ENCODE peak calls at places on chromosomes 3 and 15, in seven cellular contexts. N is right lobe of liver, F is colonic mucosa, M is mesendoderm, P is thoracic aorta, Y is A673, C is heart right ventricle. O is an unnamed sample. For H3K4me1 and H3K36me3, the result is how much of the 10 kb centered on the place peaks cover.

GRCh38 chr3:45670995-45671394 is 18.2 kb upstream of the SACM1L start:
- DNase-seq in N (no peak), F (no peak), M (no peak), P (no peak), Y (no peak), C (no peak), O (no peak)

GRCh38 chr15:92043283-92043682 is 189.8 kb downstream of the SLCO3A1 start:
- DNase-seq in N (no peak), F (no peak), M (no peak), P (no peak), Y (no peak), C (no peak), O (no peak)

GRCh38 chr3:49132073-49132436 is 795 bp downstream of the LAMB2 start:
- DNase-seq in N (no peak), F (no peak), M (no peak), P (no peak), Y (no peak), C (no peak), O (no peak)

GRCh38 chr3:188516515-188516914 is 362.6 kb downstream of the LPP start:
- DNase-seq in N (no peak), F (no peak), M (no peak), P (no peak), Y (no peak), C (no peak), O (no peak)

GRCh38 chr15:71202712-71203111 is 87.4 kb downstream of the THSD4 start:
- DNase-seq in N (peak), F (no peak), M (peak), P (no peak), Y (no peak), C (no peak), O (no peak)

GRCh38 chr3:32886296-32886695 is 65.1 kb upstream of the CCR4 start:
- DNase-seq in N (no peak), F (no peak), M (no peak), P (no peak), Y (no peak), C (no peak), O (no peak)

GRCh38 chr3:47161983-47162694 is 1.8 kb downstream of the SETD2 start:
- DNase-seq in N (no peak), F (no peak), M (no peak), P (no peak), Y (no peak), C (no peak), O (peak)

GRCh38 chr3:192840143-192840836 is 77.4 kb downstream of the MB21D2 start:
- DNase-seq in N (no peak), F (no peak), M (no peak), P (no peak), Y (no peak), C (no peak), O (no peak)

GRCh38 chr15:61157933-61158332 is 71.2 kb downstream of the RORA start:
- DNase-seq in N (no peak), F (peak), M (no peak), P (no peak), Y (no peak), C (peak), O (no peak)

GRCh38 chr3:190443257-190443656 is 6.4 kb downstream of the TMEM207 start:
- DNase-seq in N (no peak), F (no peak), M (peak), P (no peak), Y (peak), C (no peak), O (no peak)

GRCh38 chr3:171021377-171021776 is 5.1 kb downstream of the SLC2A2 start:
- DNase-seq in N (no peak), F (no peak), M (no peak), P (no peak), Y (no peak), C (no peak), O (no peak)

GRCh38 chr3:126013742-126014141 is 44.8 kb downstream of the ROPN1B start:
- DNase-seq in N (no peak), F (no peak), M (no peak), P (no peak), Y (no peak), C (no peak), O (no peak)

GRCh38 chr15:42687740-42688139 is 49.2 kb downstream of the CDAN1 start:
- DNase-seq in N (no peak), F (no peak), M (no peak), P (no peak), Y (no peak), C (no peak), O (no peak)

GRCh38 chr3:62159693-62160092 is 213.7 kb downstream of the FEZF2 start:
- DNase-seq in N (peak), F (peak), M (no peak), P (peak), Y (no peak), C (peak), O (no peak)

GRCh38 chr3:140270329-140270728 is 335.3 kb downstream of the CLSTN2 start:
- DNase-seq in N (no peak), F (no peak), M (no peak), P (no peak), Y (no peak), C (no peak), O (no peak)

GRCh38 chr3:20316238-20316637 is 130.2 kb upstream of the SGO1 start:
- DNase-seq in N (no peak), F (no peak), M (no peak), P (peak), Y (no peak), C (no peak), O (no peak)

GRCh38 chr3:44248152-44248551 is 6.5 kb downstream of the TOPAZ1 start:
- DNase-seq in N (no peak), F (no peak), M (no peak), P (no peak), Y (no peak), C (no peak), O (no peak)

GRCh38 chr3:58575986-58576652 is 1.1 kb downstream of the FAM107A start:
- DNase-seq in N (no peak), F (no peak), M (no peak), P (no peak), Y (no peak), C (no peak), O (no peak)

GRCh38 chr3:18423401-18424212 is 1.5 kb downstream of the SATB1 start:
- DNase-seq in N (peak), F (peak), M (peak), P (no peak), Y (peak), C (peak), O (peak)

GRCh38 chr15:52154896-52155865 is 36.0 kb downstream of the GNB5 start:
- DNase-seq in N (no peak), F (no peak), M (no peak), P (no peak), Y (no peak), C (no peak), O (no peak)

GRCh38 chr3:146881366-146881765 is 276.2 kb upstream of the PLSCR5 start:
- DNase-seq in N (no peak), F (no peak), M (no peak), P (no peak), Y (no peak), C (no peak), O (no peak)

GRCh38 chr3:142447308-142447851 is 457 bp downstream of the XRN1 start:
- DNase-seq in N (peak), F (peak), M (peak), P (no peak), Y (peak), C (peak), O (peak)

GRCh38 chr3:148309390-148310035 is 388.2 kb upstream of the AGTR1 start:
- DNase-seq in N (no peak), F (peak), M (peak), P (no peak), Y (peak), C (no peak), O (peak)

GRCh38 chr15:78308422-78309021 is 9.1 kb upstream of the SKIC8 start:
- DNase-seq in N (peak), F (peak), M (peak), P (no peak), Y (peak), C (peak), O (peak)

GRCh38 chr3:71512000-71512399 is 71.5 kb downstream of the FOXP1 start:
- DNase-seq in N (no peak), F (peak), M (peak), P (no peak), Y (no peak), C (no peak), O (peak)

GRCh38 chr3:115766587-115767492 is 143.5 kb downstream of the GAP43 start:
- DNase-seq in N (no peak), F (no peak), M (peak), P (no peak), Y (peak), C (no peak), O (no peak)

GRCh38 chr3:46626039-46626438 is 13.7 kb downstream of the FAM240A start:
- DNase-seq in N (no peak), F (no peak), M (no peak), P (no peak), Y (no peak), C (no peak), O (no peak)

GRCh38 chr3:44885618-44886017 is 11.2 kb downstream of the TGM4 start:
- DNase-seq in N (no peak), F (no peak), M (peak), P (peak), Y (peak), C (no peak), O (no peak)

GRCh38 chr15:31278056-31278445 is 48.6 kb upstream of the KLF13 start:
- DNase-seq in N (peak), F (no peak), M (peak), P (no peak), Y (no peak), C (no peak), O (no peak)

DNA sequence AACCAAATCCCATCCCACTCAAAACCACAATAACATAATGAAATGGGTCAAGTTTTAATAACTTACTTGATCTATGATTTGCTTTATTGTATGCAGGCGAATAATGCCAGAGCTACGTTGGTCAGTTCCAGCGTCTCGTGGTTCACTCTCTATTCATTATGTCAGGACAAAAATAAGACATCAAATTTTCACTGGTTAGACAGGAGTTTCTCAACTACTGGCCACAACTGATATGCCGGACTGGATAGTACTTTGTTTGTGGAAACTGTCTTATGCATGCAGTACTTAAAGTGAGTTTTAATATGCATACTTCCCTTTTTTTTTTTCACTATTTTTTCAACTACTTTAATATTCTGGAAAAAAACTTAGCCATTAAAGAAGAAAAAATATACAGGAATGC is 94.4 kb downstream of the TJP1 start:
- DNase-seq in N (no peak), F (no peak), M (no peak), P (no peak), Y (no peak), C (no peak), O (no peak)
- H3K4me1 ChIP-seq in N (under half), F (under half), M (under half), P (under half), Y (under half), C (under half), O (under half)

DNA sequence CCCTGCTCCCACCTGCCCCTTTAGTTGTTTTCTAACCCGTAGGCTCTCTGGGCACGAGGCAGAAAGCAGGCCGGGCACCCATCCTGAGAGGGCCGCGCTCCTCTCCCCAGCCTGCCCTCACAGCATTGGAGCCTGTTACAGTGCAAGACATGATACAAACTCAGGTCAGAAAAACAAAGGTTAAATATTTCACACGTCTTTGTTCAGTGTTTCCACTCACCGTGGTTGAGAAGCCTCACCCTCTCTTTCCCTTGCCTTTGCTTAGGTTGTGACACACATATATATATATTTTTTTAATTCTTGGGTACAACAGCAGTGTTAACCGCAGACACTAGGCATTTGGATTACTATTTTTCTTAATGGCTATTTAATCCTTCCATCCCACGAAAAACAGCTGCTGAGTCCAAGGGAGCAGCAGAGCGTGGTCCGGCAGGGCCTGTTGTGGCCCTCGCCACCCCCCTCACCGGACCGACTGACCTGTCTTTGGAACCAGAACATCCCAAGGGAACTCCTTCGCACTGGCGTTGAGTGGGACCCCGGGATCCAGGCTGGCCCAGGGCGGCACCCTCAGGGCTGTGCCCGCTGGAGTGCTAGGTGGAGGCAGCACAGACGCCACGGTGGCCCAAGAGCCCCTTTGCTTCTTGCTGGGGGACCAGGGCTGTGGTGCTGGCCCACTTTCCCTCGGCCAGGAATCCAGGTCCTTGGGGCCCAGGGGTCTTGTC is 48.5 kb downstream of the PGPEP1L start:
- DNase-seq in N (no peak), F (no peak), M (no peak), P (no peak), Y (no peak), C (no peak), O (no peak)
- H3K36me3 ChIP-seq in N (under half), F (under half), M (under half), P (under half), Y (under half), C (half or more), O (under half)

GRCh38 chr3:11635671-11636371 is 7.9 kb downstream of the VGLL4 start:
- DNase-seq in N (no peak), F (no peak), M (no peak), P (no peak), Y (no peak), C (no peak), O (no peak)

GRCh38 chr3:11632564-11632963 is 11.2 kb downstream of the VGLL4 start:
- DNase-seq in N (no peak), F (no peak), M (no peak), P (no peak), Y (no peak), C (no peak), O (no peak)

GRCh38 chr3:11634974-11635612 is 8.6 kb downstream of the VGLL4 start:
- DNase-seq in N (no peak), F (no peak), M (no peak), P (no peak), Y (no peak), C (no peak), O (no peak)

GRCh38 chr3:11632966-11633365 is 10.7 kb downstream of the VGLL4 start:
- DNase-seq in N (no peak), F (no peak), M (no peak), P (no peak), Y (no peak), C (no peak), O (no peak)

DNA sequence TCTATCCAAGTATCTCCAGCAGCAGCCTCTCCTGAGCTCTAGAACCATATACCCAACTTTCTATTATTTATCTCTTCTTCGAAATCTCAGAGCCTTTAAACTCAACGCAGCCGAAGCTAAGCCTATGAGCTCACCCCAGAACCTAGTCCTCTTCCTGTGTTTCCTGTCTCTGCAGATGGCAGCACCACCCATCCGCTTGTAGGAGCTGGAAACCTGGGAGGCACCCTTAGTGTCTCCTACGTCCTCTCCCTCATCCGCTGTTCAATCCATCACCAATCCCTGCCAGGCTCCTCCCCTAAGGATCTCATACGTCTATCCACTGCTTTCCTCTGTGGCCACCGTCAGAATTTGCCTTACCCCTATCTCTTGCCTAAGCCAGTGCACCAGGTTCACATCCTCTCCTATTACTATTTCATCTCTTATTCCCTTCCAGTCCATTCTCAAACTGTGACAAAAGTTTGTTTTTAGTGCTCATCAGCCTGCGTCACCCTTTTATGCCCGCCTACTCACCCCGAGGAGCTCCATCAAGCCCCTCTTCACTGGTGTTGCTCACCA is 9.6 kb downstream of the VGLL4 start:
- DNase-seq in N (no peak), F (no peak), M (no peak), P (no peak), Y (no peak), C (no peak), O (no peak)
- H3K4me1 ChIP-seq in N (under half), F (under half), M (under half), P (under half), Y (under half), C (half or more), O (under half)

DNA sequence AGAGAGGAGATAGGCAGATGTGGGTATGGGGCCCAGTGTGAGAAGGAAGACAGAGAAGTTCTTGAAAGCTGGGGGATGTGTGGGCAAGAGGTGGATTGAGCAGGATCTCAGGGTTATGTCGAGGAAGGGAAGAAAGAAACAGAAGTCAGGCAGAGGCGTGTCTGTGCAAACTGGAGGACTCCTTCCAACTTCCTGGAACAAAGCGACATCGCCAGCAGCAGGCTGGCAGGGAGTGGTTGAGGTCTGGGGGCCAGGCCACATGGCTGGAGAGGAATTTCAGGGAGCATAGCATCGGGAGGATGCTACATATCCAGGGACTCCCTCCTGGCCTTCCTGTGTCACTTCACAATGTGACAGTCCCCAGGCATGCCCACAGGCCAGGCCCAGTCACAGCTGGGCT is 42.9 kb upstream of the MYZAP start:
- DNase-seq in N (no peak), F (peak), M (no peak), P (no peak), Y (no peak), C (no peak), O (no peak)
- H3K36me3 ChIP-seq in N (half or more), F (under half), M (under half), P (under half), Y (under half), C (under half), O (under half)

DNA sequence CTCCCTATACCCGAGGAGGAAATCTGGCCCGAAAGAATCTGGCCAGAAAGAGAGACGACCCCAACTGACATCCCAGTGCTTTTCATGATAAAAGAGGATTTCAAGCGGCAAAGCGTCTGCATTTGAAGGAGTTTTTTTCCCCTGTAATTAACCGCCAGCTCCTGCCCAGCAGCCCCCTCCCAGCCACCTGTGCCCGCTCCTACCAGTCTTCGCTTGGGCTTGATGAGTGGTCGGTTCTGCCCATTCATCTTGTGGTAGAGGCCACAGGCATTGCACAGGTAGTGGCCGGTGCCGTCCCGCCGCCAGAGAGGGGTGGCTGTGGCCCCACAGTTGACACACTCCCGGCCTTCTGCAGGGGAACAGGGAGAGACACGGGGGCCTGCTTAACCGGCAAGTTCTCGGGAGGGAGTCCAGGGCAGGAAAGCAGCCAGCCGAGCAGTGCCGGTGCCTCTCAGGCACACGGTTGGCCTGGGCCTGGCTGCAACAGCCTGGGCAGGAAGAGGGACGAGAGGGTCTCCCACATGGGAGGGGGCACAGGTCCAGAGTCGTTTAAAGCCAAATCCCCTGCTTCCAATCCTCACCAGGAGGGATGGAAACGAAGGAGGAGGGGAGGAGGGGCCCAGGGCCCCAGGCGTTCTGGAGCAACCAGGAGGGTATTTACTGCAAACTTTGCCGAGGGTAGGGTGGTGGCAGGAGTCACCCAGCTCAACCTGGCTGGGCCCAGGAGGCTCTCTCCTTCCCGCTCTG is 9.2 kb downstream of the GATA2 start:
- DNase-seq in N (no peak), F (no peak), M (peak), P (no peak), Y (no peak), C (no peak), O (no peak)
- H3K4me1 ChIP-seq in N (under half), F (under half), M (under half), P (under half), Y (under half), C (half or more), O (under half)

GRCh38 chr3:157152930-157153329 is 7.0 kb downstream of the CCNL1 start:
- DNase-seq in N (no peak), F (no peak), M (no peak), P (no peak), Y (no peak), C (no peak), O (no peak)
- H3K36me3 ChIP-seq in N (half or more), F (under half), M (under half), P (half or more), Y (half or more), C (half or more), O (half or more)

O was measured in Karpas-422.